ENCODE peak calls at places on chromosomes 3 and 15, in five cellular contexts. M, P, G, I and U are unnamed samples. For H3K36me3 and H3K4me1, the result is how much of the 10 kb centered on the place peaks cover.

GRCh38 chr3:111746772-111747171 is 112.3 kb upstream of the PHLDB2 start:
- DNase-seq in M (no peak), P (no peak), G (no peak), I (no peak), U (no peak)

GRCh38 chr3:8638994-8639393 is 5.6 kb downstream of the SSUH2 start:
- DNase-seq in M (peak), P (no peak), G (peak), I (no peak), U (no peak)

GRCh38 chr3:134709563-134710312 is 58.9 kb upstream of the KY start:
- DNase-seq in M (no peak), P (no peak), G (peak), I (no peak), U (no peak)

GRCh38 chr3:76679510-76679909 is 360.4 kb upstream of the ROBO2 start:
- DNase-seq in M (no peak), P (no peak), G (no peak), I (no peak), U (no peak)

GRCh38 chr3:66816110-66816761 is 181.9 kb upstream of the KBTBD8 start:
- DNase-seq in M (no peak), P (no peak), G (no peak), I (no peak), U (no peak)

GRCh38 chr15:38768970-38769369 is 204.4 kb upstream of the RASGRP1 start:
- DNase-seq in M (no peak), P (no peak), G (no peak), I (no peak), U (peak)

GRCh38 chr3:194326192-194327029 is 24.7 kb downstream of the CPN2 start:
- DNase-seq in M (no peak), P (no peak), G (no peak), I (no peak), U (no peak)

GRCh38 chr3:141402476-141403171 is 34.3 kb downstream of the ZBTB38 start:
- DNase-seq in M (peak), P (no peak), G (peak), I (peak), U (peak)

GRCh38 chr15:30859091-30859874 is 44.4 kb upstream of the FAN1 start:
- DNase-seq in M (no peak), P (no peak), G (no peak), I (no peak), U (no peak)

GRCh38 chr3:114179575-114179974 is 723 bp upstream of the DRD3 start:
- DNase-seq in M (no peak), P (no peak), G (no peak), I (no peak), U (no peak)

GRCh38 chr3:123559040-123559861 is 25.6 kb downstream of the HACD2 start:
- DNase-seq in M (no peak), P (no peak), G (no peak), I (no peak), U (no peak)

GRCh38 chr3:171459130-171459941 is 869 bp downstream of the TNIK start:
- DNase-seq in M (peak), P (no peak), G (peak), I (peak), U (no peak)

GRCh38 chr15:57973534-57973933 is 92.0 kb downstream of the ALDH1A2 start:
- DNase-seq in M (no peak), P (no peak), G (no peak), I (no peak), U (no peak)

GRCh38 chr3:86771741-86772512 is 219.0 kb downstream of the VGLL3 start:
- DNase-seq in M (no peak), P (no peak), G (no peak), I (no peak), U (no peak)

GRCh38 chr15:57684491-57685184 is 21.9 kb upstream of the POLR2M start:
- DNase-seq in M (no peak), P (no peak), G (no peak), I (no peak), U (no peak)

GRCh38 chr3:117644203-117644602 is 934.6 kb downstream of the TUSC7 start:
- DNase-seq in M (no peak), P (no peak), G (no peak), I (no peak), U (no peak)

GRCh38 chr15:37028609-37029287 is 71.6 kb downstream of the MEIS2 start:
- DNase-seq in M (no peak), P (no peak), G (no peak), I (no peak), U (no peak)

GRCh38 chr3:128714887-128715496 is 11.0 kb upstream of the RAB7A start:
- DNase-seq in M (peak), P (no peak), G (no peak), I (no peak), U (no peak)

GRCh38 chr3:87057474-87057873 is 66.5 kb upstream of the VGLL3 start:
- DNase-seq in M (no peak), P (no peak), G (no peak), I (no peak), U (no peak)

GRCh38 chr3:127406309-127407025 is 118.6 kb upstream of the PRR20G start:
- DNase-seq in M (no peak), P (no peak), G (peak), I (no peak), U (peak)

GRCh38 chr3:141802316-141803077 is 39.3 kb downstream of the GRK7 start:
- DNase-seq in M (no peak), P (no peak), G (no peak), I (no peak), U (no peak)

GRCh38 chr3:57972421-57973111 is 35.7 kb upstream of the FLNB start:
- DNase-seq in M (no peak), P (no peak), G (no peak), I (no peak), U (no peak)

GRCh38 chr3:4735243-4735642 is 242.1 kb downstream of the ITPR1 start:
- DNase-seq in M (no peak), P (no peak), G (no peak), I (no peak), U (no peak)

GRCh38 chr3:21893250-21893649 is 142.2 kb upstream of the ZNF385D start:
- DNase-seq in M (no peak), P (no peak), G (no peak), I (no peak), U (no peak)

GRCh38 chr15:81498314-81498713 is 124.3 kb upstream of the TMC3 start:
- DNase-seq in M (no peak), P (no peak), G (no peak), I (no peak), U (no peak)

GRCh38 chr3:154522031-154522430 is 92.0 kb upstream of the GPR149 start:
- DNase-seq in M (no peak), P (no peak), G (no peak), I (no peak), U (no peak)

GRCh38 chr15:80028937-80029336 is 30.5 kb upstream of the ZFAND6 start:
- DNase-seq in M (no peak), P (no peak), G (no peak), I (no peak), U (no peak)

GRCh38 chr15:80026310-80026709 is 33.2 kb upstream of the ZFAND6 start:
- DNase-seq in M (no peak), P (no peak), G (no peak), I (no peak), U (no peak)

GRCh38 chr15:80031841-80032240 is 27.6 kb upstream of the ZFAND6 start:
- DNase-seq in M (peak), P (no peak), G (peak), I (no peak), U (no peak)

DNA sequence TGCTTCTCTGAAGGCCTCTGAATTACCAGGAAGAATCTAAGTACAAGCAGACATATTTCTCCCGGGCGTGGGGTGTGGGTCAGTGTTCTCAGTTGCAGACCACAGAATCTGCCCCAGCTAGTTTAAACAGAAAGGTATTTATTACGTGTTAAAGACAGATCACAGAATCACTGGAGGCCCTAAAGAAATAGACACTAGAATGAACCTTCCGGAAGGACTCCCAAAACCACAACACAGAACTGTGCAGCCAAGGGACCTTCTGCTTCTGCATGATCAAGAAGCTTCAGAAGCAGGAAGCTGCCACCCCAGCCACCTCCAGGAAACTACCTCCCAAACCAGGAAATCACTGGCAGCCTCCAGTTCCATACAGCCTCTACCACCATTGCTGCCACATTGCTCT is 32.7 kb upstream of the ZFAND6 start:
- DNase-seq in M (no peak), P (no peak), G (no peak), I (no peak), U (no peak)
- TF ChIP-seq CTCF in M (no peak), P (no peak), G (no peak), I (no peak), U (no peak)

DNA sequence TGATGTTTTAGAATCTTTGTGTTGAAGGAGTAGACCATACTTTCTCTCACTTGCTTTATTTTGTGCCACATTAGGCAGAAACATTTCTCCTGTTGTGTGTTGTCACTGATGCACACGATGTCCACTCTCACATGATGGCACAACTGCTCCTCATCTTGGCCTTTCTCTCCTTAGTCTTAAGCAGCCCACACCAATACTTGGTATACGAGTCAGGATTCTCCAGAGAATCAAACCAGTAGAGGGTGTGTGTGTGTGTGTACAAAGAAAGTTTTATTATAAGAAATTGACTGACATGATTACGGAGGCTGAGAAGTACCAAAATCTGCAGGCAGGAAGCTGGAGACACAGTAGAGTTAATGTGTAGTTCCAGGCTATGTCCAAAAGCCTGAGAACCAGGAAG is 187.1 kb downstream of the ALCAM start:
- DNase-seq in M (no peak), P (no peak), G (no peak), I (no peak), U (no peak)
- H3K36me3 ChIP-seq in M (under half), P (under half), G (under half), I (half or more), U (under half)

DNA sequence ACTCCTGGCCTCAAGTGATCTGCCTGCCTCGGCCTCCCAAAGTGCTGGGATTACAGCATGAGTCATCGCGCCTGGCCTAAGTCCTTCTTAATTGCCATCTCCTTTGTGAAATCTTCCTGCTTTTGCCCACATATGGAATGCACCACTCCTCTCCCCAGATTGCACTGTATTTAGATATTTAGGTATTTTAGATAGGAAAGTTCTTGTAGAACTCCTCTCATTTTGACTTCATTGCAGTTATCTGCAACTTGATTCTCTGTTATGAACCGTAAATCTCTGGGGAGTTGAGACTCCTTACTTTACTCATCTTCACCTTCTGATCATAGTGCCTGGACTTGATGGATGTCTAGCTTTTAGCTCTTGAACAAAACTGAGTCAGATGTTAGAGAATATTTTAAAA is 150.7 kb downstream of the AKAP13 start:
- DNase-seq in M (no peak), P (no peak), G (no peak), I (no peak), U (no peak)
- H3K4me1 ChIP-seq in M (half or more), P (under half), G (half or more), I (half or more), U (under half)

GRCh38 chr3:100606894-100607512 is 2.4 kb upstream of the ADGRG7 start:
- DNase-seq in M (no peak), P (peak), G (no peak), I (no peak), U (no peak)
- TF ChIP-seq CTCF in M (no peak), P (no peak), G (no peak), I (no peak), U (no peak)

GRCh38 chr3:170432416-170432815 is 13.7 kb downstream of the CLDN11 start:
- DNase-seq in M (no peak), P (no peak), G (no peak), I (no peak), U (no peak)
- H3K36me3 ChIP-seq in M (under half), P (under half), G (under half), I (under half), U (under half)

GRCh38 chr3:161333696-161334095 is 37.6 kb downstream of the SPTSSB start:
- DNase-seq in M (no peak), P (no peak), G (no peak), I (peak), U (no peak)
- H3K4me1 ChIP-seq in M (under half), P (under half), G (under half), I (under half), U (under half)

DNA sequence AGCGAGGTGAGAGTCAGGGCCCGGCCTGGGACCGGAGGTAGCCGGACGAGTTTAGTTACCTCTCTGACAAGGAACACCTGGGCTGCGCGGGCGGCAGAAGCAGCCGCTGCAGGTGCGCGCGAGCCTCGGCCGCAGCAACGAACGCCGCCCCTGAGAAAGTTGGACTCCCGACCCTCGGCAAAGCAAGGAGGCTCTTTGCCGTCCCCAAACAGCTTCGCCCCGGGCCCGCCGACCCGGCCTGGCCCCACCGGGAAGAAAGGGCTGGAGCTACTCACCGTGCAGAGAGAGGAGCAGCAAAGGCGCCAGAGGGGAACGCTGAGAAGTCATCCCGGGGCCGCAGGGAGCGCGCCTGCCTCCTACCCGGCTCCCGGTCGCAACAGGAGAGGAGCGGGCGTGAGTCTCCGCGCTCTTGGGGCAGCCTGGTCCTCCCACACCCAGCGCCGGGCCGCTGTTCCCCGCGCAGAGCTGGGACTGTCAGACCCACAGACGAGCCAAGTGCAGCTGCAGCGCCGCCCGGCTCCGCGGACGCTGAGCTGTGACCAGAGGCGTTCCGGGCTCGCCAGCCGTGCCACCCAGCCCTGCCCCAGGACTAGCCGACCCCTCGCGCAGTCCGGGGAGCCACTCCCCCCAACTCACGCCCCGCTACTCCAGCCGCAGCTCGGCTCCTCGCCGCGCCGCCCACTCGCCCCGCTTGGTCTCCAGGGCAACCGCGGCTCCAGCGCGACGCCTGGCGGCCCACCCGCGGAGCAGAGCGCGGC is at the start of gene IGSF11:
- DNase-seq in M (peak), P (no peak), G (peak), I (peak), U (peak)
- TF ChIP-seq CTCF in M (peak), P (peak), G (peak), I (peak), U (peak)